ENCODE peak calls at places on chromosomes 11 and 22, in six cellular contexts. One of them, this sample, is unnamed.

GRCh38 chr22:48438096-48438495 is 1389.6 kb downstream of the BRD1 start:
- DNase-seq in GM12878: no peak
- DNase-seq in endothelial cell of umbilical vein: no peak
- DNase-seq in K562: no peak
- DNase-seq in HepG2: no peak
- DNase-seq in A549: no peak
- DNase-seq in this sample: no peak

GRCh38 chr11:2742201-2742600 is 42.4 kb upstream of the KCNQ1OT1 start:
- DNase-seq in A549: no peak
- DNase-seq in HepG2: no peak
- DNase-seq in endothelial cell of umbilical vein: no peak
- DNase-seq in K562: no peak
- DNase-seq in GM12878: no peak
- DNase-seq in this sample: no peak

GRCh38 chr11:102724904-102725515 is at the start of gene MMP8:
- DNase-seq in endothelial cell of umbilical vein: no peak
- DNase-seq in K562: no peak
- DNase-seq in GM12878: no peak
- DNase-seq in HepG2: no peak
- DNase-seq in A549: no peak
- DNase-seq in this sample: no peak

GRCh38 chr22:24565077-24565476 is 9.3 kb downstream of the SNRPD3 start:
- DNase-seq in A549: no peak
- DNase-seq in endothelial cell of umbilical vein: no peak
- DNase-seq in GM12878: no peak
- DNase-seq in K562: no peak
- DNase-seq in HepG2: no peak
- DNase-seq in this sample: no peak

GRCh38 chr11:67640021-67640757 is 626 bp upstream of the TBX10 start:
- DNase-seq in GM12878: no peak
- DNase-seq in K562: peak; percentile 76
- DNase-seq in endothelial cell of umbilical vein: peak; percentile 36
- DNase-seq in A549: peak; percentile 71
- DNase-seq in HepG2: peak; percentile 55
- DNase-seq in this sample: peak; percentile 78

GRCh38 chr11:88508808-88509581 is 171.5 kb upstream of the CTSC start:
- DNase-seq in endothelial cell of umbilical vein: peak; percentile 57
- DNase-seq in A549: peak; percentile 10
- DNase-seq in HepG2: no peak
- DNase-seq in K562: no peak
- DNase-seq in GM12878: no peak
- DNase-seq in this sample: no peak

GRCh38 chr22:39368402-39368801 is 18.6 kb downstream of the SYNGR1 start:
- DNase-seq in endothelial cell of umbilical vein: no peak
- DNase-seq in HepG2: no peak
- DNase-seq in A549: no peak
- DNase-seq in K562: no peak
- DNase-seq in GM12878: no peak
- DNase-seq in this sample: peak; percentile 83

GRCh38 chr11:69449320-69450063 is 32.0 kb upstream of the LINC01488 start:
- DNase-seq in HepG2: peak; percentile 61
- DNase-seq in K562: peak; percentile 77
- DNase-seq in GM12878: no peak
- DNase-seq in A549: no peak
- DNase-seq in endothelial cell of umbilical vein: peak; percentile 92
- DNase-seq in this sample: peak; percentile 88

GRCh38 chr22:33405194-33405593 is 347.0 kb upstream of the SYN3 start:
- DNase-seq in endothelial cell of umbilical vein: no peak
- DNase-seq in GM12878: no peak
- DNase-seq in K562: no peak
- DNase-seq in HepG2: no peak
- DNase-seq in A549: no peak
- DNase-seq in this sample: peak; percentile 46

GRCh38 chr11:10275714-10276113 is 18.3 kb downstream of the SBF2 start:
- DNase-seq in GM12878: no peak
- DNase-seq in endothelial cell of umbilical vein: no peak
- DNase-seq in K562: no peak
- DNase-seq in A549: no peak
- DNase-seq in HepG2: no peak
- DNase-seq in this sample: no peak

GRCh38 chr22:36998620-36999351 is 20.5 kb downstream of the TST start:
- DNase-seq in GM12878: no peak
- DNase-seq in endothelial cell of umbilical vein: no peak
- DNase-seq in K562: no peak
- DNase-seq in HepG2: no peak
- DNase-seq in A549: no peak
- DNase-seq in this sample: no peak

GRCh38 chr11:27718346-27718852 is 18.1 kb upstream of the BDNF start:
- DNase-seq in endothelial cell of umbilical vein: peak; percentile 57
- DNase-seq in A549: peak; percentile 93
- DNase-seq in GM12878: no peak
- DNase-seq in K562: no peak
- DNase-seq in HepG2: no peak
- DNase-seq in this sample: no peak

GRCh38 chr11:70819022-70819421 is 420.7 kb downstream of the CTTN start:
- DNase-seq in GM12878: no peak
- DNase-seq in A549: no peak
- DNase-seq in HepG2: no peak
- DNase-seq in K562: no peak
- DNase-seq in endothelial cell of umbilical vein: no peak
- DNase-seq in this sample: no peak

GRCh38 chr11:10076458-10077141 is 217.4 kb downstream of the SBF2 start:
- DNase-seq in HepG2: peak; percentile 19
- DNase-seq in K562: peak; percentile 62
- DNase-seq in A549: peak; percentile 48
- DNase-seq in GM12878: no peak
- DNase-seq in endothelial cell of umbilical vein: peak; percentile 28
- DNase-seq in this sample: peak; percentile 63

GRCh38 chr22:35376728-35377472 is 4.0 kb upstream of the HMOX1 start:
- DNase-seq in GM12878: peak; percentile 87
- DNase-seq in HepG2: peak; percentile 92
- DNase-seq in endothelial cell of umbilical vein: peak; percentile 99
- DNase-seq in K562: peak; percentile 87
- DNase-seq in A549: peak; percentile 96
- DNase-seq in this sample: peak; percentile 99

GRCh38 chr11:14117632-14118031 is 155.1 kb downstream of the SPON1 start:
- DNase-seq in K562: no peak
- DNase-seq in GM12878: no peak
- DNase-seq in endothelial cell of umbilical vein: no peak
- DNase-seq in A549: no peak
- DNase-seq in HepG2: no peak
- DNase-seq in this sample: no peak

GRCh38 chr11:2346014-2346413 is 31.1 kb upstream of the CD81 start:
- DNase-seq in GM12878: no peak
- DNase-seq in HepG2: no peak
- DNase-seq in endothelial cell of umbilical vein: no peak
- DNase-seq in A549: no peak
- DNase-seq in K562: no peak
- DNase-seq in this sample: no peak

GRCh38 chr11:993141-993540 is 43.4 kb downstream of the MUC6 start:
- DNase-seq in A549: no peak
- DNase-seq in K562: no peak
- DNase-seq in GM12878: no peak
- DNase-seq in HepG2: no peak
- DNase-seq in endothelial cell of umbilical vein: no peak
- DNase-seq in this sample: no peak

GRCh38 chr22:30655532-30655931 is 12.1 kb downstream of the DUSP18 start:
- DNase-seq in GM12878: no peak
- DNase-seq in endothelial cell of umbilical vein: no peak
- DNase-seq in HepG2: no peak
- DNase-seq in K562: no peak
- DNase-seq in A549: no peak
- DNase-seq in this sample: no peak

GRCh38 chr11:2913029-2913431 is 16.2 kb downstream of the PHLDA2 start:
- DNase-seq in endothelial cell of umbilical vein: no peak
- DNase-seq in HepG2: no peak
- DNase-seq in A549: no peak
- DNase-seq in GM12878: no peak
- DNase-seq in K562: peak; percentile 35
- DNase-seq in this sample: no peak

GRCh38 chr22:26516503-26516902 is 4.2 kb upstream of the TFIP11 start:
- DNase-seq in K562: no peak
- DNase-seq in endothelial cell of umbilical vein: no peak
- DNase-seq in A549: no peak
- DNase-seq in HepG2: no peak
- DNase-seq in GM12878: no peak
- DNase-seq in this sample: no peak

GRCh38 chr22:37337204-37337943 is 55.1 kb downstream of the CYTH4 start:
- DNase-seq in GM12878: no peak
- DNase-seq in A549: peak; percentile 34
- DNase-seq in K562: no peak
- DNase-seq in HepG2: no peak
- DNase-seq in endothelial cell of umbilical vein: no peak
- DNase-seq in this sample: peak; percentile 24

GRCh38 chr22:39727541-39727940 is 157.0 kb downstream of the CACNA1I start:
- DNase-seq in endothelial cell of umbilical vein: no peak
- DNase-seq in GM12878: no peak
- DNase-seq in A549: peak; percentile 16
- DNase-seq in HepG2: no peak
- DNase-seq in K562: no peak
- DNase-seq in this sample: no peak

GRCh38 chr11:109247071-109247470 is 174.9 kb upstream of the C11orf87 start:
- DNase-seq in A549: no peak
- DNase-seq in endothelial cell of umbilical vein: no peak
- DNase-seq in HepG2: no peak
- DNase-seq in K562: no peak
- DNase-seq in GM12878: no peak
- DNase-seq in this sample: no peak

GRCh38 chr22:45930324-45930723 is 46.6 kb downstream of the WNT7B start:
- DNase-seq in endothelial cell of umbilical vein: no peak
- DNase-seq in GM12878: no peak
- DNase-seq in A549: no peak
- DNase-seq in K562: peak; percentile 67
- DNase-seq in HepG2: no peak
- DNase-seq in this sample: no peak

GRCh38 chr22:28188480-28188879 is 269.4 kb upstream of the PITPNB start:
- DNase-seq in K562: no peak
- DNase-seq in HepG2: no peak
- DNase-seq in endothelial cell of umbilical vein: no peak
- DNase-seq in GM12878: no peak
- DNase-seq in A549: no peak
- DNase-seq in this sample: no peak

GRCh38 chr11:65401803-65402248 is 15.4 kb downstream of the FRMD8 start:
- DNase-seq in HepG2: peak; percentile 53
- DNase-seq in A549: no peak
- DNase-seq in K562: no peak
- DNase-seq in endothelial cell of umbilical vein: no peak
- DNase-seq in GM12878: no peak
- DNase-seq in this sample: no peak

GRCh38 chr11:65402790-65403189 is 16.4 kb downstream of the FRMD8 start:
- DNase-seq in GM12878: no peak
- DNase-seq in HepG2: no peak
- DNase-seq in endothelial cell of umbilical vein: no peak
- DNase-seq in A549: no peak
- DNase-seq in K562: no peak
- DNase-seq in this sample: no peak

GRCh38 chr11:65400295-65401072 is 14.0 kb downstream of the FRMD8 start:
- DNase-seq in A549: no peak
- DNase-seq in GM12878: no peak
- DNase-seq in K562: no peak
- DNase-seq in endothelial cell of umbilical vein: no peak
- DNase-seq in HepG2: no peak
- DNase-seq in this sample: no peak

GRCh38 chr11:65399845-65400244 is 13.4 kb downstream of the FRMD8 start:
- DNase-seq in K562: no peak
- DNase-seq in A549: no peak
- DNase-seq in GM12878: no peak
- DNase-seq in endothelial cell of umbilical vein: no peak
- DNase-seq in HepG2: no peak
- DNase-seq in this sample: no peak

GRCh38 chr11:65401073-65401802 is 14.8 kb downstream of the FRMD8 start:
- DNase-seq in endothelial cell of umbilical vein: no peak
- DNase-seq in HepG2: no peak
- DNase-seq in GM12878: no peak
- DNase-seq in A549: no peak
- DNase-seq in K562: no peak
- DNase-seq in this sample: peak; percentile 25
- H3K4me3 ChIP-seq in endothelial cell of umbilical vein: no peak overlapping the region
- H3K4me3 ChIP-seq in HepG2: no peak overlapping the region
- H3K4me3 ChIP-seq in GM12878: no peak overlapping the region
- H3K4me3 ChIP-seq in A549: no peak overlapping the region
- H3K4me3 ChIP-seq in K562: no peak overlapping the region
- H3K4me3 ChIP-seq in this sample: no peak overlapping the region

DNA sequence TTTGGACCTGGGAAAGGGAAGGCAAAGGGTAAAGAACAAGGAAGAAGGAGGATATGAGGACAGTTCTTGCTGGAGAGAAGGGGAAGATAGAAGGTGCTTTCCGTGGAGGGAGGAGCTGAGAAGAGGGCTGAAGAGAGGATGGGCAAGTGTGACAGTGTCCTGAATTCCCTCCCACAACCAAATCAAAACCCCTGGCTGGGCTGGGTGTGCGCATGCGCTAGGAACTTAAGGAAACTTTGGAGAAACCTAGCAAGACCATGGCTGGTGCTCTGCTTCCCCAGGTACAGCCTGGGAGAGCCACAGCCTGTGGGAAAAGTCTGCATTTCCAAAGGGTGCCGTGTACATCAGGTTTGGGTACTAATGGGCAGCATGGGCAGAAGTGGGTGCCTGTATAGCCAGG is 29.0 kb upstream of the FJX1 start:
- DNase-seq in HepG2: no peak
- DNase-seq in GM12878: no peak
- DNase-seq in A549: no peak
- DNase-seq in K562: peak; percentile 13
- DNase-seq in endothelial cell of umbilical vein: no peak
- DNase-seq in this sample: no peak
- TF ChIP-seq MYC in HepG2: no peak
- TF ChIP-seq MYC in GM12878: no peak
- TF ChIP-seq MYC in A549: no peak
- TF ChIP-seq MYC in K562: no peak
- TF ChIP-seq MYC in endothelial cell of umbilical vein: no peak
- TF ChIP-seq MYC in this sample: no peak

DNA sequence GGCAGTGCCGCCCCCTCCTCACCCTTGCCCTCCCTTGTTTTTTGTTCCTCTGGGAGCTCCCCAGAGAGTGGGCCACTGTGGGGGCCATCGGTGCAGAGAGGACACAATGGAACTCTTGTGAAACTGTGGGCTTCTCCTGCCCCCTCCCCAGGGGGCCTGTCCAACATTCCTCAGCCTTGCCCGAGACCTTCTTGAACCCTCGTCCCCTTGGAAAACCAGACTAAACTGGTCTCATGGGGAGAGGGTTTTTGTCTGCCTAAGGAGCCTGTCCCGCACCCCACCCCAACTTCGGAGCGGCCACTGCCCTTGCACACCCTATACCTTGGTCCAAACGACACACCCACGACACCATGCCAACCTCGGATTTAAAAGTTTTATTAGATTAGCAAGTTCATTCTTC is 72.3 kb downstream of the TSPAN18 start:
- DNase-seq in HepG2: no peak
- DNase-seq in K562: no peak
- DNase-seq in GM12878: no peak
- DNase-seq in endothelial cell of umbilical vein: no peak
- DNase-seq in A549: no peak
- DNase-seq in this sample: no peak
- H3K4me3 ChIP-seq in HepG2: no peak overlapping the region
- H3K4me3 ChIP-seq in K562: no peak overlapping the region
- H3K4me3 ChIP-seq in GM12878: no peak overlapping the region
- H3K4me3 ChIP-seq in endothelial cell of umbilical vein: no peak overlapping the region
- H3K4me3 ChIP-seq in A549: no peak overlapping the region
- H3K4me3 ChIP-seq in this sample: no peak overlapping the region

GRCh38 chr11:122661182-122661945 is 5.8 kb downstream of the UBASH3B start:
- DNase-seq in endothelial cell of umbilical vein: no peak
- DNase-seq in A549: no peak
- DNase-seq in HepG2: no peak
- DNase-seq in K562: no peak
- DNase-seq in GM12878: no peak
- DNase-seq in this sample: no peak
- TF ChIP-seq MYC in endothelial cell of umbilical vein: no peak
- TF ChIP-seq MYC in A549: no peak
- TF ChIP-seq MYC in HepG2: no peak
- TF ChIP-seq MYC in K562: no peak
- TF ChIP-seq MYC in GM12878: no peak
- TF ChIP-seq MYC in this sample: no peak